ENCODE peak calls at places on chromosomes 2 and 18, in five cellular contexts. One of them, this sample, is unnamed.
A peak's percentile ranks its signal among the peaks of the same experiment; 100 is the strongest.

GRCh38 chr18:31241900-31242409 is 76.0 kb upstream of the DSG1 start:
- DNase-seq in GM12878: no peak
- DNase-seq in SK-N-SH: peak; percentile 10
- DNase-seq in HepG2: peak; percentile 98
- DNase-seq in HCT116: peak; percentile 99
- DNase-seq in this sample: no peak

GRCh38 chr2:160940271-160940670 is 220.0 kb upstream of the TANK start:
- DNase-seq in SK-N-SH: no peak
- DNase-seq in HCT116: no peak
- DNase-seq in GM12878: no peak
- DNase-seq in HepG2: no peak
- DNase-seq in this sample: no peak

GRCh38 chr2:176931588-176932563 is 280.7 kb upstream of the HNRNPA3 start:
- DNase-seq in HepG2: no peak
- DNase-seq in GM12878: peak; percentile 97
- DNase-seq in SK-N-SH: peak; percentile 10
- DNase-seq in HCT116: peak; percentile 41
- DNase-seq in this sample: peak; percentile 27

GRCh38 chr18:69703461-69703860 is 244.2 kb downstream of the CD226 start:
- DNase-seq in SK-N-SH: no peak
- DNase-seq in GM12878: no peak
- DNase-seq in HCT116: no peak
- DNase-seq in HepG2: no peak
- DNase-seq in this sample: no peak

GRCh38 chr2:34316788-34317187 is 717.7 kb upstream of the FAM98A start:
- DNase-seq in HepG2: no peak
- DNase-seq in SK-N-SH: no peak
- DNase-seq in GM12878: no peak
- DNase-seq in HCT116: no peak
- DNase-seq in this sample: no peak

GRCh38 chr2:98643496-98644100 is 35.2 kb downstream of the UNC50 start:
- DNase-seq in HepG2: no peak
- DNase-seq in SK-N-SH: no peak
- DNase-seq in GM12878: no peak
- DNase-seq in HCT116: no peak
- DNase-seq in this sample: no peak

GRCh38 chr2:130765464-130765863 is 10.1 kb downstream of the AMER3 start:
- DNase-seq in GM12878: no peak
- DNase-seq in SK-N-SH: no peak
- DNase-seq in HCT116: no peak
- DNase-seq in HepG2: no peak
- DNase-seq in this sample: no peak

GRCh38 chr18:31058897-31059296 is 16.4 kb upstream of the DSC3 start:
- DNase-seq in GM12878: no peak
- DNase-seq in SK-N-SH: no peak
- DNase-seq in HepG2: peak; percentile 67
- DNase-seq in HCT116: no peak
- DNase-seq in this sample: no peak

GRCh38 chr2:130743278-130743677 is 12.1 kb upstream of the AMER3 start:
- DNase-seq in SK-N-SH: no peak
- DNase-seq in HCT116: no peak
- DNase-seq in GM12878: no peak
- DNase-seq in HepG2: no peak
- DNase-seq in this sample: no peak

GRCh38 chr18:46574740-46575108 is 82.3 kb downstream of the LOXHD1 start:
- DNase-seq in SK-N-SH: no peak
- DNase-seq in GM12878: no peak
- DNase-seq in HepG2: no peak
- DNase-seq in HCT116: no peak
- DNase-seq in this sample: no peak

GRCh38 chr18:27861539-27861938 is 315.4 kb downstream of the CDH2 start:
- DNase-seq in HCT116: no peak
- DNase-seq in GM12878: no peak
- DNase-seq in HepG2: no peak
- DNase-seq in SK-N-SH: peak; percentile 63
- DNase-seq in this sample: no peak

GRCh38 chr2:142734231-142734630 is 143.2 kb upstream of the KYNU start:
- DNase-seq in GM12878: no peak
- DNase-seq in HepG2: no peak
- DNase-seq in HCT116: no peak
- DNase-seq in SK-N-SH: no peak
- DNase-seq in this sample: no peak

GRCh38 chr2:32895424-32895823 is 51.3 kb upstream of the LTBP1 start:
- DNase-seq in SK-N-SH: no peak
- DNase-seq in GM12878: no peak
- DNase-seq in HCT116: no peak
- DNase-seq in HepG2: no peak
- DNase-seq in this sample: no peak

GRCh38 chr2:133497261-133497893 is 70.9 kb downstream of the NCKAP5 start:
- DNase-seq in HCT116: no peak
- DNase-seq in GM12878: no peak
- DNase-seq in HepG2: no peak
- DNase-seq in SK-N-SH: no peak
- DNase-seq in this sample: peak; percentile 12

GRCh38 chr2:239265681-239266435 is 135.0 kb downstream of the HDAC4 start:
- DNase-seq in SK-N-SH: no peak
- DNase-seq in HepG2: no peak
- DNase-seq in HCT116: no peak
- DNase-seq in GM12878: no peak
- DNase-seq in this sample: no peak
- H4K20me1 ChIP-seq in SK-N-SH: no peaks in the 10 kb centered on the region
- H4K20me1 ChIP-seq in HepG2: peaks cover 51% of the 10 kb centered on the region
- H4K20me1 ChIP-seq in HCT116: no peaks in the 10 kb centered on the region
- H4K20me1 ChIP-seq in GM12878: peaks cover 18% of the 10 kb centered on the region
- H4K20me1 ChIP-seq in this sample: no peaks in the 10 kb centered on the region

GRCh38 chr18:904135-905090 is at the start of gene ADCYAP1:
- DNase-seq in HepG2: no peak
- DNase-seq in HCT116: no peak
- DNase-seq in SK-N-SH: peak; percentile 43
- DNase-seq in GM12878: no peak
- DNase-seq in this sample: no peak

GRCh38 chr18:905307-905947 is 756 bp downstream of the ADCYAP1 start:
- DNase-seq in HepG2: no peak
- DNase-seq in GM12878: no peak
- DNase-seq in SK-N-SH: peak; percentile 38
- DNase-seq in HCT116: no peak
- DNase-seq in this sample: no peak

GRCh38 chr18:901769-902168 is 2.9 kb upstream of the ADCYAP1 start:
- DNase-seq in SK-N-SH: no peak
- DNase-seq in GM12878: no peak
- DNase-seq in HepG2: no peak
- DNase-seq in HCT116: no peak
- DNase-seq in this sample: no peak

GRCh38 chr18:902179-902718 is 2.4 kb upstream of the ADCYAP1 start:
- DNase-seq in GM12878: no peak
- DNase-seq in HCT116: peak; percentile 6
- DNase-seq in HepG2: no peak
- DNase-seq in SK-N-SH: no peak
- DNase-seq in this sample: peak; percentile 33

DNA sequence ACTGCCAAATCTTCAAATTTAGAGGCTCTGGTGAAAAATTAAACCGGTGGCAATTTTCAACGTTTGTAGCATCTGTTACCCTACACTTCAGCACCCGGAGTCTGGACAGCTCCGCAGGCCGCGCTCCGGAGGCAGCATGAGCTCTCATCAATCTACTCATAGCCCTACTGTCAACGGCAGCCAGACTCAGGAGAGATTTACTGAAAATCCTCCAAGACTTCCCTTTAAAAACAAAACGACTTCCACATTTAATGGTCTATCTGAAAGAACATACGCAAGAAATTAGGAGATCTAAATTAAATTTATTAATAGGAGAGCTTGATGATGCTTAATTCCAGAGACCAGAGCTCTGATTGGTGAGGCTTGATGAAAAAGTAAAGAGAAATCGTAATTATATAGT is 968 bp upstream of the ADCYAP1 start:
- DNase-seq in GM12878: no peak
- DNase-seq in HCT116: no peak
- DNase-seq in HepG2: no peak
- DNase-seq in SK-N-SH: no peak
- DNase-seq in this sample: peak; percentile 42
- TF ChIP-seq MAX in GM12878: no peak
- TF ChIP-seq MAX in HCT116: no peak
- TF ChIP-seq MAX in HepG2: no peak
- TF ChIP-seq MAX in SK-N-SH: no peak
- TF ChIP-seq MAX in this sample: no peak

DNA sequence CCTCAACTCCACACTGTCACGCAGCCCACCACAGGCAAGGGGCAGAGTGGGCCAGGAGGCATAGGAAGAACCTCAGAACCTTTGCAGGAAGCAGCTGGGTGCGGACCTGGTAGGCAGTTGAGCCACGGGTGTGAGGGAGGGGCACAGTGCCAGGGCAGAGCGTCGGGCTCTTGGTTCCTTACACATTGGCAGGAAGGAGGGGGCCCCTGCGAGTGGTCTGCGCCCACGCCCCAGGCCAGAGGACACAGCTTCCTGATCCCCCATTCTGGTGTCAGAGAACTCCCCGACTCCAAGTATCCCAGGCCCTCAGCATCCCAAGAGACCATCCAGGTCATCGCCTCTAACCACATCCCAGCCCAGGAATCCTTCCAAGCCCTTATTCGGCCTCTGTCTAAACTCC is 61.5 kb downstream of the TNS1 start:
- DNase-seq in GM12878: no peak
- DNase-seq in HepG2: no peak
- DNase-seq in HCT116: no peak
- DNase-seq in SK-N-SH: no peak
- DNase-seq in this sample: no peak
- H3K4me3 ChIP-seq in GM12878: no peak overlapping the region
- H3K4me3 ChIP-seq in HepG2: peak overlapping the region; percentile 86
- H3K4me3 ChIP-seq in HCT116: no peak overlapping the region
- H3K4me3 ChIP-seq in SK-N-SH: peak overlapping the region; percentile 70
- H3K4me3 ChIP-seq in this sample: no peak overlapping the region

GRCh38 chr2:101064505-101064867 is 62.4 kb downstream of the RPL31 start:
- DNase-seq in SK-N-SH: no peak
- DNase-seq in GM12878: no peak
- DNase-seq in HCT116: no peak
- DNase-seq in HepG2: no peak
- DNase-seq in this sample: no peak
- H4K20me1 ChIP-seq in SK-N-SH: no peaks in the 10 kb centered on the region
- H4K20me1 ChIP-seq in GM12878: no peaks in the 10 kb centered on the region
- H4K20me1 ChIP-seq in HCT116: no peaks in the 10 kb centered on the region
- H4K20me1 ChIP-seq in HepG2: no peaks in the 10 kb centered on the region
- H4K20me1 ChIP-seq in this sample: no peaks in the 10 kb centered on the region

DNA sequence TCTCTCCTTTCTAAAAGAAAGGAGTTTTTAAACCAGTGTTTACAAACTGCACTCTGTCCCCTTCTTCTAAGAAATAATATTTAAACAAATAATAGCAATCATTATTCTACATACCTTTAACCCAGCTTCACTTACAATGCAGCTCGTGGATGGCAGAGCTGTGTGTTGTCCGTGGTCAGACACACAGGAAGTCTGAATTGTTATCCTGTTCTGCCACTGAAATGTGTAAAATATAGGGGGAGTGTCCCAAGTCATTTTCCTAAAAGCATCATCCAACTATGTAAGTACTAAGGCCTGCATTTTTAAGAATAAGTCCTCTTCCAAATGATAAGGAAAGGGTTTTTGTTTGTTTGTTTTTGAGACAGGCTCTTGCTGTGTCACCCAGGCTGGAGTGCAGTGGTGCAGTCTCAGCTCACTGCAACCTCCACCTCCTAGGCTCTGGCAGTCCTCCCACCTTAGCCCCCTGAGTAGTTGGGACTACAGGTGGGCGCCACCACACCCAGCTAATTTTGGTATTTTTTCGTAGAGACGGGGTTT is 2.7 kb upstream of the PPP4R1 start:
- DNase-seq in GM12878: no peak
- DNase-seq in HepG2: no peak
- DNase-seq in HCT116: no peak
- DNase-seq in SK-N-SH: no peak
- DNase-seq in this sample: peak; percentile 38
- TF ChIP-seq MAX in GM12878: no peak
- TF ChIP-seq MAX in HepG2: no peak
- TF ChIP-seq MAX in HCT116: no peak
- TF ChIP-seq MAX in SK-N-SH: no peak
- TF ChIP-seq MAX in this sample: no peak

GRCh38 chr2:68772109-68772508 is 37.5 kb downstream of the ARHGAP25 start:
- DNase-seq in HepG2: no peak
- DNase-seq in GM12878: no peak
- DNase-seq in HCT116: no peak
- DNase-seq in SK-N-SH: no peak
- DNase-seq in this sample: no peak
- H3K4me3 ChIP-seq in HepG2: no peak overlapping the region
- H3K4me3 ChIP-seq in GM12878: no peak overlapping the region
- H3K4me3 ChIP-seq in HCT116: no peak overlapping the region
- H3K4me3 ChIP-seq in SK-N-SH: no peak overlapping the region
- H3K4me3 ChIP-seq in this sample: no peak overlapping the region

GRCh38 chr2:223000872-223001825 is 50.8 kb upstream of the KCNE4 start:
- DNase-seq in HepG2: no peak
- DNase-seq in HCT116: no peak
- DNase-seq in SK-N-SH: no peak
- DNase-seq in GM12878: no peak
- DNase-seq in this sample: no peak
- H4K20me1 ChIP-seq in HepG2: no peaks in the 10 kb centered on the region
- H4K20me1 ChIP-seq in HCT116: no peaks in the 10 kb centered on the region
- H4K20me1 ChIP-seq in SK-N-SH: no peaks in the 10 kb centered on the region
- H4K20me1 ChIP-seq in GM12878: no peaks in the 10 kb centered on the region
- H4K20me1 ChIP-seq in this sample: no peaks in the 10 kb centered on the region

This sample was measured in endothelial cell of umbilical vein.